ENCODE peak calls at places on chromosomes 11 and 22, in six cellular contexts. Q, S, Y, R, J and W are unnamed samples.

GRCh38 chr11:2534131-2534956 is 89.5 kb downstream of the KCNQ1 start:
- DNase-seq in Q (peak; percentile 65), S (no peak), Y (peak; percentile 9), R (no peak), J (no peak), W (no peak)

GRCh38 chr22:27718186-27719032 is 83.1 kb downstream of the MN1 start:
- DNase-seq in Q (peak; percentile 23), S (peak; percentile 97), Y (peak; percentile 99), R (no peak), J (peak; percentile 33), W (peak; percentile 56)

GRCh38 chr11:1153951-1154487 is 3.7 kb upstream of the MUC5AC start:
- DNase-seq in Q (peak; percentile 12), S (peak; percentile 82), Y (peak; percentile 89), R (no peak), J (peak; percentile 84), W (peak; percentile 46)

GRCh38 chr11:106281455-106282173 is 204.2 kb downstream of the AASDHPPT start:
- DNase-seq in Q (no peak), S (peak; percentile 75), Y (peak; percentile 54), R (no peak), J (no peak), W (no peak)

GRCh38 chr11:24779791-24780190 is 282.9 kb downstream of the LUZP2 start:
- DNase-seq in Q (no peak), S (peak; percentile 11), Y (no peak), R (no peak), J (no peak), W (no peak)

GRCh38 chr11:66815646-66816045 is 27.6 kb upstream of the RCE1 start:
- DNase-seq in Q (no peak), S (no peak), Y (no peak), R (no peak), J (no peak), W (no peak)

GRCh38 chr22:24402460-24403192 is 24.8 kb upstream of the ADORA2A start:
- DNase-seq in Q (peak; percentile 96), S (peak; percentile 85), Y (peak; percentile 94), R (no peak), J (peak; percentile 75), W (peak; percentile 95)

GRCh38 chr11:78270993-78271392 is 82.3 kb downstream of the USP35 start:
- DNase-seq in Q (no peak), S (no peak), Y (no peak), R (no peak), J (no peak), W (no peak)

GRCh38 chr22:20674998-20675397 is 98.9 kb upstream of the SERPIND1 start:
- DNase-seq in Q (no peak), S (no peak), Y (no peak), R (no peak), J (no peak), W (no peak)

GRCh38 chr11:18270102-18270501 is 4.0 kb downstream of the SAA1 start:
- DNase-seq in Q (no peak), S (no peak), Y (no peak), R (peak; percentile 26), J (no peak), W (no peak)

DNA sequence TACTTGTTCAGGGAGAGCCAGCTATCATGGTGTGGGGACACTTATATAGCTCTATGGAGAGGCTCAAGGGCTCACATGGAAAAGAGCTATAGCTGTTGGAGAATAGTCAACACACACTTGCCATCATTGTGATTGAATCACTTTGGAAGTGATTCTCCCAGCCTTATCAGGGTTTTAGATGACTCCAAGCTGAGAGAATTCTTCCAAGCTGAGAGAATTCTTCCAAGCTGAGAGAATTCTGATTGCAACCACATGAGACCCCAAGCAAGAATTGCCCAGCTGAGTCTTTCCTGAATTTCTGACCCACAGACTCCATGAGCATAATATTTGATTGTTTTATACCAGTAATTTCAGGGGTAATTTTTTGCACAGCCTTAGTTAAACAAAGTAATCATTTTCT is 1318.3 kb upstream of the RAG2 start:
- DNase-seq in Q (no peak), S (no peak), Y (no peak), R (no peak), J (no peak), W (no peak)
- H3K4me1 ChIP-seq in Q (no peaks in the 10 kb centered on the region), S (no peaks in the 10 kb centered on the region), Y (no peaks in the 10 kb centered on the region), R (no peaks in the 10 kb centered on the region), J (no peaks in the 10 kb centered on the region), W (no peaks in the 10 kb centered on the region)

GRCh38 chr22:50249382-50250248 is 1.4 kb downstream of the HDAC10 start:
- DNase-seq in Q (no peak), S (no peak), Y (no peak), R (no peak), J (no peak), W (no peak)

GRCh38 chr22:50245214-50246072 is 620 bp upstream of the TUBGCP6 start:
- DNase-seq in Q (peak; percentile 15), S (no peak), Y (no peak), R (no peak), J (no peak), W (no peak)

GRCh38 chr22:50248192-50249084 is 2.6 kb downstream of the HDAC10 start:
- DNase-seq in Q (no peak), S (no peak), Y (no peak), R (no peak), J (no peak), W (no peak)

GRCh38 chr22:50246242-50247175 is 1.7 kb upstream of the TUBGCP6 start:
- DNase-seq in Q (no peak), S (no peak), Y (no peak), R (no peak), J (no peak), W (no peak)

GRCh38 chr22:50247748-50248147 is 2.9 kb upstream of the TUBGCP6 start:
- DNase-seq in Q (peak; percentile 81), S (peak; percentile 31), Y (peak; percentile 72), R (peak; percentile 91), J (peak; percentile 78), W (peak; percentile 86)
- H3K4me1 ChIP-seq in Q (peaks cover 12% of the 10 kb centered on the region), S (peaks cover 22% of the 10 kb centered on the region), Y (peaks cover 54% of the 10 kb centered on the region), R (peaks cover 53% of the 10 kb centered on the region), J (peaks cover 84% of the 10 kb centered on the region), W (peaks cover 39% of the 10 kb centered on the region)

DNA sequence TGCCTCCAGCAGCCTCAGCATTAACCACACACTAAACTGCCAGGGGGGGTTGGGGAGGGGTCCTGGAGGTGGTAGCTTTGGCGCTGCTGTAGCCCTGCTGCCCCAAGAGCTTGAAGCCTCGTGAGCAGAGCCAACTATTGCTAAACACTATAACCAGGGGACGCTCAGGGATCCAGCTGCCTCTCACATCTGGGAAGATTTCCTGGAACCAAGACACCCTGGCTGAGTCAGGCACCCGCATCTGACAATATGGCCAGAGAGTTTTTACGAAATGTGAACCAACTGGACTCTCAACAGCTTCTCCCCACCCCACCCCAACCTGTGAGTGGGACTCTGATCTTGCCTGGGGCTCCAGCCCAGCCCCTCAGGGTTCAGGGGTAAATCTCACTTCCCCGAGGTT is 14.3 kb downstream of the C1QTNF6 start:
- DNase-seq in Q (no peak), S (peak; percentile 65), Y (no peak), R (no peak), J (no peak), W (no peak)
- H3K4me1 ChIP-seq in Q (peaks cover 7% of the 10 kb centered on the region), S (peaks cover 59% of the 10 kb centered on the region), Y (peaks cover 2% of the 10 kb centered on the region), R (no peaks in the 10 kb centered on the region), J (peaks cover 34% of the 10 kb centered on the region), W (peaks cover 21% of the 10 kb centered on the region)

GRCh38 chr11:6127881-6128280 is 20.4 kb downstream of the OR56B4 start:
- DNase-seq in Q (no peak), S (no peak), Y (no peak), R (no peak), J (no peak), W (no peak)
- H3K4me1 ChIP-seq in Q (no peaks in the 10 kb centered on the region), S (no peaks in the 10 kb centered on the region), Y (no peaks in the 10 kb centered on the region), R (no peaks in the 10 kb centered on the region), J (no peaks in the 10 kb centered on the region), W (no peaks in the 10 kb centered on the region)

GRCh38 chr11:65381721-65382035 is 768 bp downstream of the SLC25A45 start:
- DNase-seq in Q (peak; percentile 94), S (no peak), Y (peak; percentile 90), R (peak; percentile 44), J (no peak), W (no peak)
- H3K4me1 ChIP-seq in Q (peaks cover 12% of the 10 kb centered on the region), S (peaks cover 42% of the 10 kb centered on the region), Y (peaks cover 61% of the 10 kb centered on the region), R (peaks cover 49% of the 10 kb centered on the region), J (peaks cover 51% of the 10 kb centered on the region), W (peaks cover 9% of the 10 kb centered on the region)

DNA sequence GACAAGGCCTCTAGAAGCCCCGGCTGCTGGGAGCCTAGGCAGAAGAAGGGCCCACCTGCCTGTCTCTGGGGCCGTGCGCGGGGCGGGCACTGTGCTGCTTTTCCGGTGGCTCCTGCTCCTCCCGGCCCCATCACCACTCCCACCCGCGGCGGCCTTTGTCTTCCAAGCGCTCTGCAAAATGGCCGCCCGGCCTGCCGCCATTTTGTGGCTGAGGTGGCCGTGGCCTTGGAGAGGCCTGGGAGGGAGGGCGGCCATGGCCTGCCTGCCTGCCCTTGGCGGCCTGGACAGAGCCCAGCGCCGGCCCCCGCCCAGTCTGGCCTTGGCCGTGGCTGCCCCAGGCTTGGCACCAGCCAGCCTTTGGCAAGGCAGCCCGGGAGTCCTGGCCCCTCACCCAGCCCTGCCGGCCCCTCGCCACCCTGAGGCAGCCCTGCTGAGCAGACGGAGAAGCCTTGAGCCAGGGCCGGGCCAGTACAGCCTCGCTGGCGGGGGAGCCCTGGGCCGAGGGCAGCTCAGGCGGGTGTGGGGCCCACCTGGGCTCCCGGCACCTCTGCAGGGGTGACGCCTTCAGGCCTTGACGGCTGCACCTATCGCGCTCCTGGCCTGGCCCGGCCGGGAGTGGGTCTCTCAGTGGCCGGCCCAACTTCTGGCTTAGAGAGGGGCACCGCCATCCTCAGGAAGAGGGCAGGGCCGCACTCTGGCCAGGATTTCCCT is 46.0 kb upstream of the PPARA start:
- DNase-seq in Q (no peak), S (no peak), Y (no peak), R (no peak), J (peak; percentile 83), W (no peak)
- H3K4me1 ChIP-seq in Q (peaks cover 13% of the 10 kb centered on the region), S (peaks cover 72% of the 10 kb centered on the region), Y (peaks cover 83% of the 10 kb centered on the region), R (no peaks in the 10 kb centered on the region), J (peaks cover 93% of the 10 kb centered on the region), W (no peaks in the 10 kb centered on the region)